ENCODE peak calls at places on chromosomes 7 and 10, in nine cellular contexts. U, R, C, T, B, X, I, V and L are unnamed samples.

GRCh38 chr10:17756557-17757208 is 4.7 kb downstream of the TMEM236 start:
- DNase-seq in T (no peak), B (no peak), U (no peak), V (no peak), C (peak), R (no peak), X (no peak), I (no peak), L (peak)

GRCh38 chr10:84632866-84633265 is 304.5 kb downstream of the CCSER2 start:
- DNase-seq in R (no peak), V (peak), C (no peak), B (no peak), I (no peak), X (no peak), U (no peak), T (no peak), L (no peak)

GRCh38 chr10:109430844-109431243 is 492.5 kb downstream of the XPNPEP1 start:
- DNase-seq in B (no peak), I (no peak), X (no peak), T (no peak), R (no peak), V (no peak), U (no peak), C (no peak), L (no peak)

GRCh38 chr7:132065973-132066611 is 509.7 kb upstream of the PODXL start:
- DNase-seq in C (no peak), V (no peak), I (no peak), T (no peak), U (no peak), R (no peak), B (no peak), X (no peak), L (no peak)

GRCh38 chr7:88218836-88219605 is 817 bp downstream of the SRI start:
- DNase-seq in I (peak), U (peak), B (no peak), V (no peak), T (peak), R (peak), C (peak), X (peak), L (peak)

GRCh38 chr10:99531026-99531695 is 1.6 kb upstream of the NKX2-3 start:
- DNase-seq in X (no peak), T (no peak), I (no peak), R (no peak), V (no peak), B (no peak), U (no peak), C (no peak), L (no peak)

GRCh38 chr10:125700355-125700911 is 17.5 kb upstream of the TEX36 start:
- DNase-seq in T (no peak), X (no peak), I (no peak), U (no peak), C (peak), R (no peak), V (no peak), B (no peak), L (no peak)

GRCh38 chr10:17365402-17365801 is 89.0 kb downstream of the ST8SIA6 start:
- DNase-seq in T (no peak), X (no peak), C (no peak), V (no peak), B (no peak), R (no peak), I (no peak), U (no peak), L (no peak)

GRCh38 chr10:55223352-55223751 is 422.3 kb upstream of the PCDH15 start:
- DNase-seq in B (no peak), T (no peak), R (no peak), V (no peak), I (no peak), X (no peak), C (no peak), U (no peak), L (no peak)

GRCh38 chr10:71912431-71912830 is 51.8 kb upstream of the CHST3 start:
- DNase-seq in R (no peak), U (no peak), X (no peak), T (no peak), V (no peak), I (no peak), B (no peak), C (no peak), L (no peak)

GRCh38 chr7:149422065-149422913 is 38.6 kb downstream of the ZNF777 start:
- DNase-seq in C (peak), T (peak), B (no peak), X (peak), R (peak), I (peak), V (no peak), U (peak), L (peak)

GRCh38 chr7:5646846-5647245 is 134.6 kb downstream of the RNF216 start:
- DNase-seq in I (no peak), C (peak), V (no peak), U (no peak), X (no peak), R (no peak), T (no peak), B (peak), L (no peak)

GRCh38 chr10:17981766-17982380 is 30.2 kb downstream of the SLC39A12 start:
- DNase-seq in U (no peak), I (no peak), C (peak), R (no peak), V (no peak), X (no peak), B (peak), T (no peak), L (no peak)

GRCh38 chr10:92832998-92833642 is 15.2 kb upstream of the EXOC6 start:
- DNase-seq in T (no peak), U (no peak), I (no peak), B (no peak), R (no peak), C (no peak), X (no peak), V (no peak), L (no peak)

GRCh38 chr7:115005942-115006341 is 84.0 kb downstream of the MDFIC start:
- DNase-seq in T (peak), B (no peak), X (no peak), R (no peak), V (peak), C (no peak), U (no peak), I (no peak), L (no peak)

GRCh38 chr10:813286-813685 is 118.2 kb downstream of the LARP4B start:
- DNase-seq in I (no peak), X (no peak), V (no peak), U (no peak), T (no peak), R (no peak), C (no peak), B (no peak), L (no peak)

GRCh38 chr7:5700391-5700985 is 81.0 kb downstream of the RNF216 start:
- DNase-seq in X (no peak), R (no peak), V (no peak), T (no peak), C (no peak), U (no peak), B (no peak), I (no peak), L (no peak)

GRCh38 chr10:103184615-103185014 is 8.5 kb downstream of the NT5C2 start:
- DNase-seq in C (no peak), V (no peak), T (no peak), X (no peak), B (no peak), I (no peak), R (no peak), U (no peak), L (no peak)

GRCh38 chr7:75951506-75951905 is 36.6 kb downstream of the POR start:
- DNase-seq in I (no peak), B (no peak), C (peak), X (peak), U (no peak), T (no peak), R (peak), V (no peak), L (no peak)

GRCh38 chr10:88113232-88113631 is 249.8 kb downstream of the PTEN start:
- DNase-seq in U (no peak), V (no peak), T (no peak), I (no peak), X (peak), B (no peak), C (peak), R (no peak), L (no peak)

GRCh38 chr7:5450549-5451327 is 27.1 kb upstream of the TNRC18 start:
- DNase-seq in V (no peak), U (no peak), X (peak), C (no peak), I (peak), T (peak), B (no peak), R (peak), L (no peak)

GRCh38 chr7:134941185-134941900 is 45.0 kb upstream of the AGBL3 start:
- DNase-seq in T (no peak), B (peak), X (no peak), U (no peak), V (no peak), I (no peak), R (no peak), C (peak), L (no peak)

GRCh38 chr7:130695840-130696239 is 9.5 kb upstream of the TSGA13 start:
- DNase-seq in I (peak), C (peak), V (no peak), U (no peak), T (no peak), X (peak), R (no peak), B (peak), L (no peak)

GRCh38 chr7:4638781-4639575 is 43.1 kb upstream of the FOXK1 start:
- DNase-seq in R (no peak), U (no peak), X (no peak), B (no peak), V (no peak), I (no peak), T (no peak), C (no peak), L (no peak)

GRCh38 chr10:81696609-81697388 is 178.2 kb upstream of the NRG3 start:
- DNase-seq in B (no peak), R (no peak), C (no peak), I (peak), U (no peak), T (no peak), V (peak), X (no peak), L (no peak)

GRCh38 chr10:89887406-89887805 is 186.0 kb downstream of the KIF20B start:
- DNase-seq in X (no peak), I (no peak), R (no peak), U (no peak), T (no peak), C (no peak), V (no peak), B (no peak), L (no peak)

GRCh38 chr7:97971120-97971989 is 18.6 kb downstream of the OCM2 start:
- DNase-seq in U (no peak), B (no peak), C (peak), T (peak), X (peak), R (no peak), I (peak), V (no peak), L (peak)

GRCh38 chr10:58178811-58179210 is 88.9 kb downstream of the IPMK start:
- DNase-seq in V (no peak), R (no peak), I (no peak), T (no peak), U (no peak), X (no peak), C (peak), B (no peak), L (peak)

GRCh38 chr7:73482746-73483145 is 39.3 kb downstream of the BAZ1B start:
- DNase-seq in C (no peak), T (no peak), B (no peak), I (peak), R (no peak), X (no peak), U (no peak), V (no peak), L (no peak)

GRCh38 chr10:95360122-95360715 is 69.4 kb upstream of the PDLIM1 start:
- DNase-seq in B (no peak), I (no peak), T (no peak), V (no peak), C (no peak), R (no peak), X (peak), U (no peak), L (no peak)

GRCh38 chr7:64872351-64872750 is 30.7 kb upstream of the ZNF273 start:
- DNase-seq in I (no peak), T (no peak), B (no peak), V (no peak), U (no peak), C (no peak), X (no peak), R (no peak), L (no peak)

GRCh38 chr10:37754538-37755323 is 102.7 kb downstream of the ZNF248 start:
- DNase-seq in R (no peak), U (no peak), V (no peak), B (no peak), I (peak), X (peak), T (no peak), C (peak), L (no peak)

GRCh38 chr10:71201921-71202713 is 10.3 kb upstream of the UNC5B start:
- DNase-seq in R (no peak), I (no peak), T (no peak), X (no peak), V (no peak), C (no peak), U (no peak), B (no peak), L (no peak)

GRCh38 chr7:14691597-14692203 is 210.9 kb downstream of the DGKB start:
- DNase-seq in T (peak), U (peak), B (peak), V (peak), R (no peak), I (peak), C (peak), X (peak), L (peak)

GRCh38 chr7:157153260-157153659 is 14.5 kb downstream of the UBE3C start:
- DNase-seq in R (no peak), B (no peak), C (no peak), V (no peak), I (no peak), X (no peak), U (no peak), T (no peak), L (no peak)

GRCh38 chr10:102153093-102153620 is 968 bp downstream of the NOLC1 start:
- DNase-seq in B (no peak), I (no peak), T (no peak), C (peak), V (no peak), R (no peak), U (no peak), X (peak), L (no peak)

GRCh38 chr10:115963848-115964247 is 309.2 kb downstream of the GFRA1 start:
- DNase-seq in I (peak), T (no peak), U (no peak), X (no peak), R (no peak), B (no peak), C (no peak), V (no peak), L (no peak)